ENCODE peak calls at places on chromosomes 6 and 20, in nine cellular contexts. A is lung, F is tibial nerve, Y is fibroblast of lung, S is sigmoid colon, X is IMR-90, O is H9, C is breast epithelium, T is MM.1S. P is an unnamed sample.
A peak's percentile ranks its signal among the peaks of the same experiment; 100 is the strongest.

GRCh38 chr6:150685860-150686259 is 86.2 kb downstream of the PLEKHG1 start:
- DNase-seq in X (peak; percentile 1), S (no peak), T (peak; percentile 16), Y (peak; percentile 4), F (no peak), A (no peak), O (peak; percentile 73), C (no peak), P (no peak)

GRCh38 chr6:139967497-139967896 is 593.0 kb upstream of the CITED2 start:
- DNase-seq in T (no peak), X (peak; percentile 57), F (no peak), S (no peak), Y (no peak), C (no peak), A (no peak), O (no peak), P (no peak)

GRCh38 chr20:60262967-60263603 is 304.9 kb downstream of the CDH26 start:
- DNase-seq in F (no peak), Y (peak; percentile 22), S (no peak), T (peak; percentile 35), C (no peak), O (peak; percentile 77), X (no peak), A (peak; percentile 45), P (no peak)

GRCh38 chr6:11337306-11337705 is 104.8 kb upstream of the NEDD9 start:
- DNase-seq in Y (no peak), A (no peak), O (no peak), C (no peak), S (no peak), X (no peak), F (no peak), T (no peak), P (no peak)

GRCh38 chr6:139028658-139029469 is at the start of gene ABRACL:
- DNase-seq in C (peak; percentile 67), O (no peak), F (peak; percentile 25), T (peak; percentile 69), S (peak; percentile 81), Y (peak; percentile 56), X (peak; percentile 63), A (peak; percentile 72), P (peak; percentile 38)

GRCh38 chr6:158706369-158706982 is 56.6 kb downstream of the SYTL3 start:
- DNase-seq in Y (peak; percentile 64), T (no peak), O (peak; percentile 78), A (peak; percentile 52), X (peak; percentile 51), C (no peak), F (peak; percentile 62), S (peak; percentile 86), P (no peak)

GRCh38 chr20:63565699-63566335 is 8.2 kb downstream of the HELZ2 start:
- DNase-seq in A (no peak), Y (no peak), X (no peak), T (no peak), C (no peak), S (no peak), O (no peak), F (no peak), P (no peak)

GRCh38 chr6:154249499-154250298 is 106.9 kb downstream of the IPCEF1 start:
- DNase-seq in T (peak; percentile 64), C (no peak), A (no peak), S (no peak), O (no peak), X (no peak), Y (no peak), F (no peak), P (no peak)

GRCh38 chr6:40930045-40930444 is 109.0 kb downstream of the UNC5CL start:
- DNase-seq in X (no peak), S (no peak), O (no peak), F (no peak), A (no peak), Y (no peak), T (no peak), C (no peak), P (no peak)

GRCh38 chr6:142297996-142298753 is 3.6 kb upstream of the ADGRG6 start:
- DNase-seq in X (peak; percentile 85), O (no peak), T (no peak), F (no peak), S (no peak), C (no peak), A (no peak), Y (peak; percentile 38), P (no peak)

GRCh38 chr20:62363920-62364851 is 2.9 kb downstream of the LAMA5 start:
- DNase-seq in O (peak; percentile 60), C (no peak), T (no peak), A (no peak), S (peak; percentile 68), Y (no peak), F (no peak), X (no peak), P (no peak)

GRCh38 chr6:137625100-137625661 is 131.0 kb upstream of the OLIG3 start:
- DNase-seq in S (no peak), T (no peak), A (no peak), C (no peak), F (no peak), Y (no peak), X (no peak), O (no peak), P (no peak)

GRCh38 chr6:161199845-161200244 is 74.0 kb downstream of the AGPAT4 start:
- DNase-seq in F (no peak), S (no peak), A (no peak), C (no peak), T (no peak), Y (no peak), X (no peak), O (no peak), P (no peak)

GRCh38 chr6:11412011-11412424 is 125.5 kb upstream of the TMEM170B start:
- DNase-seq in Y (peak; percentile 82), T (no peak), F (no peak), O (no peak), C (no peak), A (no peak), S (no peak), X (peak; percentile 38), P (no peak)

GRCh38 chr6:32194825-32195651 is 2.6 kb upstream of the GPSM3 start:
- DNase-seq in F (peak; percentile 62), X (peak; percentile 62), Y (peak; percentile 73), S (no peak), A (no peak), T (peak; percentile 47), C (no peak), O (peak; percentile 43), P (no peak)

GRCh38 chr20:36099106-36099505 is 55.4 kb upstream of the EPB41L1 start:
- DNase-seq in X (no peak), A (no peak), O (no peak), F (no peak), T (no peak), C (no peak), Y (no peak), S (no peak), P (no peak)

GRCh38 chr6:137494281-137494966 is at the start of gene OLIG3:
- DNase-seq in O (peak; percentile 88), C (no peak), X (no peak), F (no peak), A (no peak), Y (no peak), T (no peak), S (no peak), P (no peak)

GRCh38 chr6:35146453-35146852 is 5.3 kb upstream of the TCP11 start:
- DNase-seq in C (no peak), X (peak; percentile 55), T (peak; percentile 59), Y (peak; percentile 65), O (peak; percentile 58), S (no peak), A (peak; percentile 44), F (peak; percentile 33), P (peak; percentile 61)

GRCh38 chr6:153167026-153167891 is 36.2 kb upstream of the RGS17 start:
- DNase-seq in C (no peak), O (no peak), S (no peak), Y (peak; percentile 93), F (no peak), A (no peak), T (no peak), X (peak; percentile 90), P (no peak)

GRCh38 chr6:38306915-38307314 is 332.8 kb downstream of the BTBD9 start:
- DNase-seq in C (no peak), F (no peak), S (no peak), Y (no peak), A (no peak), X (no peak), O (no peak), T (peak; percentile 29), P (no peak)
- H3K27ac ChIP-seq in C (no peak overlapping the region), F (no peak overlapping the region), S (no peak overlapping the region), Y (no peak overlapping the region), A (no peak overlapping the region), X (no peak overlapping the region), O (no peak overlapping the region), T (no peak overlapping the region), P (no peak overlapping the region)

GRCh38 chr20:10379761-10380160 is 54.3 kb downstream of the MKKS start:
- DNase-seq in Y (no peak), T (no peak), A (no peak), F (no peak), X (no peak), C (no peak), O (no peak), S (no peak), P (no peak)

GRCh38 chr20:10374036-10374435 is 60.0 kb downstream of the MKKS start:
- DNase-seq in S (no peak), T (no peak), F (no peak), A (no peak), Y (no peak), O (no peak), X (no peak), C (no peak), P (no peak)

GRCh38 chr20:10375191-10375590 is 58.8 kb downstream of the MKKS start:
- DNase-seq in F (no peak), A (no peak), T (no peak), Y (no peak), S (no peak), X (no peak), O (no peak), C (no peak), P (no peak)

GRCh38 chr20:10381477-10381876 is 52.5 kb downstream of the MKKS start:
- DNase-seq in Y (no peak), O (no peak), A (no peak), T (no peak), X (no peak), F (no peak), C (no peak), S (no peak), P (no peak)

GRCh38 chr20:10376271-10377075 is 57.5 kb downstream of the MKKS start:
- DNase-seq in T (no peak), F (no peak), X (peak; percentile 75), C (no peak), Y (no peak), O (no peak), S (no peak), A (no peak), P (no peak)
- H3K27ac ChIP-seq in T (no peak overlapping the region), F (no peak overlapping the region), X (peak overlapping the region; percentile 1), C (no peak overlapping the region), Y (no peak overlapping the region), O (no peak overlapping the region), S (no peak overlapping the region), A (no peak overlapping the region), P (no peak overlapping the region)

GRCh38 chr6:1701668-1702353 is 92.1 kb downstream of the FOXC1 start:
- DNase-seq in T (no peak), C (no peak), X (peak; percentile 95), Y (peak; percentile 63), S (no peak), O (no peak), A (no peak), F (peak; percentile 52), P (no peak)
- H3K27ac ChIP-seq in T (no peak overlapping the region), C (no peak overlapping the region), X (peak overlapping the region; percentile 74), Y (peak overlapping the region; percentile 16), S (peak overlapping the region; percentile 74), O (no peak overlapping the region), A (no peak overlapping the region), F (peak overlapping the region; percentile 42), P (no peak overlapping the region)

GRCh38 chr6:163958646-163959045 is 544.1 kb downstream of the QKI start:
- DNase-seq in X (peak; percentile 70), C (no peak), F (no peak), A (no peak), S (no peak), Y (peak; percentile 11), T (no peak), O (no peak), P (no peak)
- H3K27ac ChIP-seq in X (no peak overlapping the region), C (no peak overlapping the region), F (peak overlapping the region; percentile 50), A (no peak overlapping the region), S (no peak overlapping the region), Y (no peak overlapping the region), T (no peak overlapping the region), O (no peak overlapping the region), P (no peak overlapping the region)